ENCODE peak calls at places on chromosomes 1 and 21, in four cellular contexts. F is psoas muscle, X is astrocyte, B is endothelial cell. E is an unnamed sample.

GRCh38 chr1:228381336-228381735 is 25.3 kb downstream of the TRIM11 start:
- DNase-seq in F (peak), X (no peak), B (no peak), E (peak)

GRCh38 chr1:70719164-70719563 is 308.1 kb downstream of the CTH start:
- DNase-seq in F (no peak), X (no peak), B (no peak), E (no peak)

GRCh38 chr1:170114916-170115315 is 30.8 kb upstream of the NTMT2 start:
- DNase-seq in F (no peak), X (peak), B (no peak), E (peak)

GRCh38 chr1:192489046-192489445 is 86.5 kb upstream of the RGS1 start:
- DNase-seq in F (no peak), X (peak), B (no peak), E (peak)

GRCh38 chr1:231935856-231936255 is 309.3 kb downstream of the DISC1 start:
- DNase-seq in F (no peak), X (no peak), B (no peak), E (no peak)

GRCh38 chr1:47996060-47996405 is 1.2 kb downstream of the TRABD2B start:
- DNase-seq in F (no peak), X (no peak), B (no peak), E (no peak)

GRCh38 chr21:45580576-45581321 is 38.5 kb upstream of the SLC19A1 start:
- DNase-seq in F (no peak), X (no peak), B (no peak), E (no peak)

GRCh38 chr1:204468206-204468605 is 26.4 kb downstream of the PIK3C2B start:
- DNase-seq in F (peak), X (no peak), B (no peak), E (no peak)

GRCh38 chr1:7644906-7645750 is 126.0 kb upstream of the VAMP3 start:
- DNase-seq in F (no peak), X (no peak), B (no peak), E (no peak)

GRCh38 chr1:10613340-10613739 is 138.6 kb downstream of the PEX14 start:
- DNase-seq in F (no peak), X (no peak), B (no peak), E (no peak)

GRCh38 chr1:226985839-226986463 is 45.9 kb downstream of the COQ8A start:
- DNase-seq in F (peak), X (no peak), B (no peak), E (no peak)

GRCh38 chr1:115251340-115251748 is 86.7 kb downstream of the NGF start:
- DNase-seq in F (no peak), X (peak), B (no peak), E (peak)

GRCh38 chr21:46118871-46119564 is 21.1 kb downstream of the COL6A2 start:
- DNase-seq in F (peak), X (no peak), B (peak), E (peak)

GRCh38 chr21:38993561-38993960 is 187.8 kb downstream of the ETS2 start:
- DNase-seq in F (no peak), X (peak), B (no peak), E (peak)

GRCh38 chr1:152479792-152480595 is 30.6 kb upstream of the LCE5A start:
- DNase-seq in F (no peak), X (no peak), B (no peak), E (peak)

GRCh38 chr1:213423041-213423440 is 372.0 kb downstream of the RPS6KC1 start:
- DNase-seq in F (no peak), X (no peak), B (no peak), E (no peak)

GRCh38 chr1:160610584-160611242 is 31.4 kb upstream of the CD84 start:
- DNase-seq in F (no peak), X (no peak), B (no peak), E (no peak)

GRCh38 chr1:17119076-17119743 is at the start of gene PADI2:
- DNase-seq in F (peak), X (no peak), B (peak), E (peak)

GRCh38 chr1:16971330-16972209 is 8.8 kb downstream of the MFAP2 start:
- DNase-seq in F (no peak), X (peak), B (no peak), E (peak)

GRCh38 chr1:198416276-198416675 is 124.2 kb downstream of the ATP6V1G3 start:
- DNase-seq in F (no peak), X (peak), B (no peak), E (no peak)

GRCh38 chr1:115822117-115822516 is 18.8 kb downstream of the NHLH2 start:
- DNase-seq in F (no peak), X (no peak), B (no peak), E (no peak)

GRCh38 chr21:38314534-38314933 is 57.7 kb downstream of the KCNJ15 start:
- DNase-seq in F (no peak), X (no peak), B (no peak), E (no peak)

GRCh38 chr1:224644553-224645154 is 28.5 kb downstream of the CNIH3 start:
- DNase-seq in F (no peak), X (no peak), B (peak), E (peak)

GRCh38 chr1:242723044-242723742 is 198.7 kb upstream of the PLD5 start:
- DNase-seq in F (no peak), X (no peak), B (no peak), E (no peak)

GRCh38 chr21:46569071-46569470 is 35.8 kb downstream of the S100B start:
- DNase-seq in F (no peak), X (no peak), B (no peak), E (peak)

GRCh38 chr1:81314497-81314896 is 486.2 kb upstream of the ADGRL2 start:
- DNase-seq in F (no peak), X (no peak), B (no peak), E (no peak)

GRCh38 chr1:165235158-165235776 is 121.2 kb downstream of the LMX1A start:
- DNase-seq in F (peak), X (no peak), B (no peak), E (no peak)

GRCh38 chr1:229070168-229070567 is 200.7 kb upstream of the RAB4A start:
- DNase-seq in F (peak), X (peak), B (no peak), E (peak)

GRCh38 chr1:10399487-10399917 is 638 bp downstream of the PGD start:
- DNase-seq in F (no peak), X (peak), B (no peak), E (peak)

DNA sequence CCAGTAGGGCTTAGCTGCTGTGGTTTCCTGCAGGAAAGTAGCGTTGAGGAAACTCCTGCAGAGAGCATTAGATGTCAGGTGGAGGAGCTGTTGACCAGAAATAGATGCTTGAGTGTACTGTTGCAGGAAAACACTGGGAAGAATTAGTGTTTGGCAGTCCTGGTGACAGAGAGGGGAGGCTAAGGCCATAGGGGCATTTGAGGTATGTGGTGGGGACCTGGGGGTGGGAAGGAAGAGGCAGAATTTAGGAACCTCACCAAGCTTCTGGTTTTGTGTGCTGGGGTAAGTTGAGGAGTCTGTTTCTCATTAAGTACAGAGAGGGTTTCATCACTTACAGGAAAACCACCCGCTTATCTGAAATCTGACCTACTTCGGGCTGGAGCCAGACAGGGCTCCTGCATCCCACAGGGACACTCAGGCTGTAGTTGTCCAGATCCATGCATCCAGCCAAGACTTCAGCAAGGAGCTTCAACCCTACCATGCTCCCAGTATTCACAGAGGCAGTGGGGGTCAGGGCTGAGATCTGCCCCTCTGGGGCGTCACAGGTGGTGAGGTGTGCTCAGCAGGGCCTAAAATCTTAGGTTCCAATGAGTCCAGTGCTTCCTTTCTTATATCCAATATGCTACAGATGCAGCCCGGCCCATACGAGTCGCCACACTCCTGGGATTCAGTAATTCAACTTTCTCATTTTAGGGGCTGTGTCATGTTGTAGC is 15.1 kb downstream of the SH2D2A start:
- DNase-seq in F (no peak), X (peak), B (no peak), E (peak)
- TF ChIP-seq CTCF in F (peak), X (no peak), B (no peak), E (peak)

GRCh38 chr1:21058035-21058793 is 118.5 kb downstream of the EIF4G3 start:
- DNase-seq in F (no peak), X (no peak), B (no peak), E (no peak)

GRCh38 chr1:21060523-21060922 is 116.2 kb downstream of the EIF4G3 start:
- DNase-seq in F (no peak), X (no peak), B (no peak), E (no peak)

GRCh38 chr1:21064057-21064456 is 112.6 kb downstream of the EIF4G3 start:
- DNase-seq in F (no peak), X (no peak), B (no peak), E (no peak)

GRCh38 chr1:21059021-21059420 is 117.7 kb downstream of the EIF4G3 start:
- DNase-seq in F (no peak), X (no peak), B (no peak), E (no peak)
- TF ChIP-seq CTCF in F (no peak), X (no peak), B (no peak), E (no peak)

GRCh38 chr1:43140583-43140982 is 31.5 kb downstream of the EBNA1BP2 start:
- DNase-seq in F (no peak), X (no peak), B (no peak), E (no peak)

GRCh38 chr1:43144228-43144627 is 27.9 kb downstream of the EBNA1BP2 start:
- DNase-seq in F (no peak), X (peak), B (no peak), E (peak)

GRCh38 chr1:43147625-43148319 is 24.3 kb downstream of the EBNA1BP2 start:
- DNase-seq in F (peak), X (peak), B (peak), E (peak)

GRCh38 chr1:43140010-43140409 is 32.1 kb downstream of the EBNA1BP2 start:
- DNase-seq in F (no peak), X (no peak), B (no peak), E (no peak)

DNA sequence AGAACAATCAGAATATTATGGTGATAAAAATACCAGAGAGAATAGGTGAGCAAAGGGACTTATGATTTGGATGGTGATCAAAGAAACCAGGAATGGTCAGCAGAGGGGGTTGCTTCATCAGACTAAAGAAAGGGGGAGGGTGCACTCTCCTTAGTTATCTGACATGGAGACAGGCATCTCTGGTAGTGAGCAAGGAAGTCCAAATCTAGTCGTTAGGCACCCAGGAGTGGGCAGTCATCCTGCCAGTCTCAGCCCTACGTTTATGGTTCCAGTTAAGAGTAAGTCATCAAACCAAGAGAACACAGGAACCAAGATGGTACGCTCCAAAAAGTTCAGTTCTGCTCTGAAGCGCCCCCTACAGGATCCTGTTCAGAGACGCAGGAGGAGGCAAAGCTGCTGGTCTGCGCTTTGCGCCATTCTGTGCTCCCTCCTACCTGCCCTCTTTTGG is 28.6 kb downstream of the EBNA1BP2 start:
- DNase-seq in F (no peak), X (no peak), B (peak), E (no peak)
- TF ChIP-seq CTCF in F (no peak), X (peak), B (peak), E (peak)

GRCh38 chr1:168343566-168343965 is 62.9 kb downstream of the TBX19 start:
- DNase-seq in F (no peak), X (no peak), B (no peak), E (no peak)
- TF ChIP-seq CTCF in F (no peak), X (peak), B (no peak), E (peak)

GRCh38 chr1:20787100-20787774 is at the start of gene HP1BP3:
- DNase-seq in F (peak), X (peak), B (peak), E (peak)
- TF ChIP-seq CTCF in F (no peak), X (no peak), B (no peak), E (no peak)

E was measured in fibroblast of mammary gland.